ENCODE peak calls at places on chromosomes 11 and 22, in seven cellular contexts. O is stimulated activated CD4-positive, alpha-beta T cell treated with anti-CD3 and anti-CD28 coated beads, Interleukin-4, amount 100 ng/mL, for 48 hours; V is posterior cingulate gyrus; L is HEK293T; U is RCC 7860; M is HS-5; N is astrocyte of the spinal cord. C is an unnamed sample.

GRCh38 chr11:13826505-13827278 is 135.8 kb upstream of the SPON1 start:
- DNase-seq in O (no peak), V (no peak), L (no peak), U (no peak), M (peak), N (no peak), C (no peak)

GRCh38 chr22:42893366-42894150 is 36.5 kb upstream of the ARFGAP3 start:
- DNase-seq in O (no peak), V (no peak), L (no peak), U (no peak), M (no peak), N (no peak), C (no peak)

GRCh38 chr11:119759747-119760412 is 30.9 kb upstream of the NECTIN1 start:
- DNase-seq in O (no peak), V (no peak), L (no peak), U (no peak), M (no peak), N (no peak), C (no peak)

GRCh38 chr11:110311783-110312578 is 15.6 kb upstream of the RDX start:
- DNase-seq in O (no peak), V (no peak), L (no peak), U (no peak), M (no peak), N (peak), C (no peak)

GRCh38 chr11:102367364-102367763 is 20.4 kb downstream of the BIRC2 start:
- DNase-seq in O (no peak), V (no peak), L (no peak), U (no peak), M (no peak), N (peak), C (no peak)

GRCh38 chr11:46238078-46238966 is 39.1 kb upstream of the CREB3L1 start:
- DNase-seq in O (peak), V (no peak), L (peak), U (peak), M (no peak), N (peak), C (peak)

GRCh38 chr11:119638851-119639250 is 90.1 kb downstream of the NECTIN1 start:
- DNase-seq in O (no peak), V (no peak), L (no peak), U (no peak), M (no peak), N (no peak), C (no peak)

GRCh38 chr11:73113426-73113825 is 28.7 kb downstream of the FCHSD2 start:
- DNase-seq in O (no peak), V (no peak), L (no peak), U (no peak), M (no peak), N (no peak), C (no peak)

GRCh38 chr11:76787911-76788596 is 4.9 kb downstream of the TSKU start:
- DNase-seq in O (no peak), V (no peak), L (no peak), U (no peak), M (no peak), N (peak), C (no peak)

GRCh38 chr11:57131080-57131790 is 50.5 kb upstream of the LRRC55 start:
- DNase-seq in O (no peak), V (no peak), L (peak), U (no peak), M (no peak), N (peak), C (no peak)